ENCODE peak calls at places on chromosomes 13 and 19, in eight cellular contexts. E is stomach, P is adrenal gland, D is Peyer's patch, K is cardiac muscle cell, H is brain microvascular endothelial cell, M is mammary epithelial cell, O is hepatocyte. Z is an unnamed sample.

GRCh38 chr13:54373211-54373610 is 1344.6 kb downstream of the OLFM4 start:
- DNase-seq in H (no peak), E (no peak), O (no peak), M (no peak), K (no peak), D (no peak), P (no peak), Z (no peak)

GRCh38 chr13:108034909-108035308 is 180.4 kb downstream of the LIG4 start:
- DNase-seq in O (no peak), D (no peak), H (no peak), K (no peak), P (no peak), E (no peak), M (no peak), Z (no peak)

GRCh38 chr13:101916758-101917474 is 464.4 kb downstream of the ITGBL1 start:
- DNase-seq in K (peak), E (no peak), M (no peak), P (no peak), H (no peak), D (no peak), O (no peak), Z (no peak)

GRCh38 chr19:51514866-51515481 is 13.4 kb upstream of the SIGLEC12 start:
- DNase-seq in K (peak), M (peak), O (peak), P (no peak), H (peak), E (no peak), D (no peak), Z (peak)

GRCh38 chr13:46389985-46390384 is 2.9 kb upstream of the RUBCNL start:
- DNase-seq in D (peak), K (no peak), M (peak), O (no peak), P (peak), H (no peak), E (no peak), Z (no peak)

GRCh38 chr19:4069331-4069959 is 2.7 kb upstream of the ZBTB7A start:
- DNase-seq in P (no peak), K (no peak), D (peak), M (no peak), O (no peak), E (no peak), H (no peak), Z (no peak)

GRCh38 chr19:35388277-35389054 is 17.6 kb downstream of the GPR42 start:
- DNase-seq in D (no peak), E (no peak), H (no peak), O (no peak), M (no peak), P (peak), K (no peak), Z (no peak)

GRCh38 chr13:48866204-48866603 is 109.5 kb upstream of the FNDC3A start:
- DNase-seq in P (no peak), O (no peak), D (no peak), H (no peak), K (no peak), M (no peak), E (no peak), Z (no peak)

GRCh38 chr19:16076958-16077611 is 790 bp downstream of the TPM4 start:
- DNase-seq in E (peak), M (peak), O (peak), P (no peak), D (peak), H (no peak), K (peak), Z (no peak)

GRCh38 chr13:20125129-20125782 is 35.6 kb downstream of the GJA3 start:
- DNase-seq in H (peak), P (peak), K (no peak), E (no peak), D (peak), M (peak), O (no peak), Z (peak)

GRCh38 chr13:41193919-41194824 is at the start of gene KBTBD7:
- DNase-seq in H (peak), E (peak), D (peak), O (peak), P (peak), M (peak), K (peak), Z (peak)

GRCh38 chr19:28607066-28607583 is 605.8 kb downstream of the UQCRFS1 start:
- DNase-seq in H (no peak), P (no peak), E (no peak), M (no peak), D (no peak), K (no peak), O (no peak), Z (no peak)
- H3K27ac ChIP-seq in H (no peak), P (no peak), E (no peak), M (no peak), D (no peak), K (no peak), O (no peak), Z (no peak)

GRCh38 chr13:88552966-88553365 is 881.8 kb downstream of the SLITRK5 start:
- DNase-seq in M (no peak), E (no peak), O (no peak), P (no peak), H (no peak), K (no peak), D (no peak), Z (no peak)
- TF ChIP-seq CTCF in M (no peak), E (no peak), O (no peak), P (no peak), H (no peak), K (no peak), D (no peak), Z (no peak)

GRCh38 chr19:13784731-13785452 is 10.4 kb upstream of the ZSWIM4 start:
- DNase-seq in D (peak), M (peak), O (peak), H (peak), K (peak), E (peak), P (peak), Z (peak)

GRCh38 chr19:13782537-13782936 is 8.3 kb downstream of the C19orf53 start:
- DNase-seq in O (no peak), D (no peak), P (no peak), H (no peak), E (no peak), M (no peak), K (no peak), Z (no peak)

GRCh38 chr19:13781547-13781946 is 7.3 kb downstream of the C19orf53 start:
- DNase-seq in K (peak), H (peak), M (peak), D (peak), O (peak), P (peak), E (peak), Z (peak)

GRCh38 chr19:13778847-13779246 is 4.6 kb downstream of the C19orf53 start:
- DNase-seq in M (no peak), D (no peak), K (no peak), O (no peak), P (no peak), H (no peak), E (no peak), Z (no peak)

GRCh38 chr19:13783565-13784500 is 9.6 kb downstream of the C19orf53 start:
- DNase-seq in E (no peak), K (no peak), D (no peak), H (no peak), P (no peak), M (no peak), O (no peak), Z (no peak)
- H3K27ac ChIP-seq in E (no peak), K (no peak), D (no peak), H (no peak), P (no peak), M (no peak), O (no peak), Z (peak)

DNA sequence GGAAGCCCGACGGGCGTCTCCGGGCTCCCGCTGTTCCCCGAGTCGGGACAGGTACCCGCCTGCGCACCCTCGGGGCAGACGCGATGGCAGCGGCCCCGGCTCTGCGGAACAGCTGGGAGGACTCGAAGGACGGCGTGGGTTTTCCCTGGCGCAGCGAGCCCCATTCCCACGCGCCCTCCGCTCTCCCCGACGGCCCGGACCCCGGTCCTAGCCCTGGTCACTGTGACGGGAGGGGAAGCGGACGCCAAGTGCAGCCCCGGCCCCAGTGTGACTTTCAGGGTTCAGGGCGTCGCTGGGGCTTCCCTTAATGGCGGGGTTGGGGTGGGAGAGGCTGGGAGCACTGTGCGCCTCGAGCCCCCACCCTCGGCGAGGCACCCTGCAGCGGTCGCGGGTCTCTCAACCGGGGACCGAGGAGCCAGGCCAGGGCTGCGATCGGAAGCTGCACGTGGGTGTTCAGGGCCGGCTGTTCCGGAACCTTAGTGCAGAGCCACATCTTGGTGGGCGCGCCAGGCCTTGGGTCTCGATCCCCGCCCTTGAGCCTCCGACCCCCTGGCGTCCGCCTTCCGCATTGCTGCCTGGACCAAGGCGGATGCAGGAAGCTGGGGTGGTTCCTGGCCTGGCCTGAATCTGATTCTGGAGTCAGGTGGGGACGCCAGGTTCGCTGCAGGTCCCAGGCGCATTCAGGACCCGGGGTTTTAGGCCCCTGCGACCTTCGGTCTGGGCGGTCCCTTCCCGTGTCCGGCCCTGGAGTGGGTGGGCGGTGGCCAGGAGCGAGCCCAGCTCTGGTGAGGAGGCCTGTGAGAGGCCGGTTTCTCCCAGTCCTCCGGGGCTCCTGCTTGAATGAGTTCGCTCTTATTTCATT is 3.5 kb downstream of the LGALS7B start:
- DNase-seq in M (no peak), H (no peak), D (peak), P (no peak), O (no peak), E (peak), K (no peak), Z (no peak)
- TF ChIP-seq CTCF in M (peak), H (peak), D (peak), P (no peak), O (no peak), E (peak), K (peak), Z (no peak)

GRCh38 chr19:44783545-44783944 is 5.9 kb downstream of the CBLC start:
- DNase-seq in H (no peak), P (no peak), D (no peak), E (no peak), K (no peak), O (no peak), M (no peak), Z (no peak)

GRCh38 chr19:44785271-44785670 is 7.6 kb downstream of the CBLC start:
- DNase-seq in P (no peak), M (no peak), O (no peak), K (no peak), D (no peak), E (no peak), H (no peak), Z (no peak)

GRCh38 chr19:44782729-44783128 is 5.0 kb downstream of the CBLC start:
- DNase-seq in O (no peak), H (no peak), P (no peak), K (no peak), M (no peak), E (no peak), D (no peak), Z (no peak)

GRCh38 chr19:44788971-44789370 is 11.3 kb downstream of the CBLC start:
- DNase-seq in K (no peak), D (no peak), P (no peak), H (no peak), E (no peak), O (peak), M (no peak), Z (no peak)

DNA sequence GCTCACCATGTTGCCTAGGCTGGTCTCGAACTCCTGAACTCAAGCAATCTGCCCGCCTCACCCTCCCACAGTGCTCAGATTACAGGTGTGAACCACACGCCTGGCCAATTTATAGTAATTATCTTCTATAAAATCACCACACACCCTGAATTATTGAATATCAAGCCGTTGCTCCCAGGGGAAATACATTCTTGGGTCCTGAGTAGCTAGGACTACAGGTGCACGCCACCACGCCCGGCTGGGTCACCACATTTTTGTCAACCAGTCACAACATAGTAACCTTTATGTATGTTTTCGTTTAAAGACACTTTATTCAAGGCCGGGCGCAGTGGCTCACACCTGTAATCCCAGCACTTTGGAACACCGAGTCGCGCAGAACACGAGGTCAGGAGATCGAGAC is 8.3 kb downstream of the CBLC start:
- DNase-seq in P (no peak), D (no peak), H (no peak), K (no peak), E (no peak), M (no peak), O (no peak), Z (no peak)
- H3K27ac ChIP-seq in P (no peak), D (no peak), H (no peak), K (no peak), E (no peak), M (no peak), O (no peak), Z (no peak)

GRCh38 chr19:10551698-10552301 is 8.1 kb downstream of the ATG4D start:
- DNase-seq in O (no peak), P (no peak), M (peak), H (no peak), E (peak), K (no peak), D (no peak), Z (no peak)
- TF ChIP-seq CTCF in O (peak), P (no peak), M (peak), H (peak), E (no peak), K (peak), D (no peak), Z (no peak)

Z was measured in RWPE1.